ENCODE peak calls at places on chromosomes 11 and 22, in seven cellular contexts. M is GM12891, O is uterus, Y is lower leg skin, L is sigmoid colon, T is A549, F is ovary. X is an unnamed sample.

GRCh38 chr11:71988050-71988449 is 10.7 kb upstream of the IL18BP start:
- DNase-seq in M (no peak), O (peak), Y (no peak), L (peak), T (no peak), F (no peak), X (no peak)

GRCh38 chr22:42317691-42318547 is 47.5 kb upstream of the TCF20 start:
- DNase-seq in M (no peak), O (peak), Y (no peak), L (peak), T (no peak), F (no peak), X (peak)

GRCh38 chr22:40721266-40721665 is 42.0 kb downstream of the MCHR1 start:
- DNase-seq in M (no peak), O (no peak), Y (no peak), L (no peak), T (peak), F (no peak), X (no peak)

GRCh38 chr11:40388097-40388818 is 1071.2 kb downstream of the LRRC4C start:
- DNase-seq in M (no peak), O (no peak), Y (no peak), L (no peak), T (no peak), F (no peak), X (no peak)

GRCh38 chr11:10488121-10488580 is 33.1 kb downstream of the AMPD3 start:
- DNase-seq in M (no peak), O (no peak), Y (peak), L (no peak), T (peak), F (peak), X (peak)

GRCh38 chr11:130806746-130807145 is 109.5 kb downstream of the SNX19 start:
- DNase-seq in M (no peak), O (no peak), Y (no peak), L (no peak), T (no peak), F (no peak), X (no peak)

GRCh38 chr22:26642465-26643367 is 14.7 kb upstream of the MIAT start:
- DNase-seq in M (no peak), O (no peak), Y (no peak), L (no peak), T (no peak), F (no peak), X (peak)

GRCh38 chr11:73312806-73313403 is 4.8 kb downstream of the ARHGEF17 start:
- DNase-seq in M (no peak), O (no peak), Y (no peak), L (peak), T (no peak), F (no peak), X (no peak)

GRCh38 chr11:8239056-8239455 is 24.6 kb downstream of the LMO1 start:
- DNase-seq in M (no peak), O (no peak), Y (no peak), L (no peak), T (no peak), F (no peak), X (no peak)

GRCh38 chr22:29482726-29483125 is 2.7 kb downstream of the NEFH start:
- DNase-seq in M (no peak), O (no peak), Y (peak), L (no peak), T (no peak), F (no peak), X (no peak)

GRCh38 chr11:80383655-80384054 is 942.8 kb upstream of the TENM4 start:
- DNase-seq in M (no peak), O (no peak), Y (no peak), L (no peak), T (no peak), F (no peak), X (no peak)

GRCh38 chr22:44256085-44256484 is 56.7 kb downstream of the SHISAL1 start:
- DNase-seq in M (no peak), O (no peak), Y (no peak), L (peak), T (no peak), F (no peak), X (no peak)

GRCh38 chr11:12087075-12087775 is 23.2 kb upstream of the MICAL2 start:
- DNase-seq in M (no peak), O (no peak), Y (peak), L (no peak), T (peak), F (no peak), X (no peak)

GRCh38 chr22:21587803-21588611 is 20.5 kb downstream of the UBE2L3 start:
- DNase-seq in M (peak), O (no peak), Y (no peak), L (no peak), T (no peak), F (no peak), X (no peak)

GRCh38 chr11:122399375-122399774 is 256.1 kb upstream of the UBASH3B start:
- DNase-seq in M (no peak), O (no peak), Y (no peak), L (no peak), T (no peak), F (no peak), X (no peak)

GRCh38 chr11:12474871-12475270 is 97.5 kb downstream of the PARVA start:
- DNase-seq in M (no peak), O (no peak), Y (no peak), L (no peak), T (no peak), F (no peak), X (peak)

GRCh38 chr11:71999360-71999759 is 651 bp downstream of the IL18BP start:
- DNase-seq in M (no peak), O (peak), Y (no peak), L (peak), T (no peak), F (peak), X (no peak)

GRCh38 chr11:17921620-17922473 is 91.0 kb downstream of the SERGEF start:
- DNase-seq in M (no peak), O (no peak), Y (no peak), L (no peak), T (no peak), F (no peak), X (no peak)

GRCh38 chr22:27795053-27795452 is 6.5 kb downstream of the MN1 start:
- DNase-seq in M (no peak), O (no peak), Y (no peak), L (no peak), T (no peak), F (peak), X (no peak)

GRCh38 chr11:44113018-44113417 is 17.5 kb downstream of the EXT2 start:
- DNase-seq in M (no peak), O (no peak), Y (no peak), L (no peak), T (no peak), F (no peak), X (no peak)

GRCh38 chr11:83736689-83737088 is 450.5 kb upstream of the CCDC90B start:
- DNase-seq in M (no peak), O (no peak), Y (no peak), L (no peak), T (no peak), F (no peak), X (no peak)

GRCh38 chr11:111378773-111379499 is at the start of gene POU2AF1:
- DNase-seq in M (peak), O (no peak), Y (no peak), L (no peak), T (no peak), F (no peak), X (no peak)

GRCh38 chr22:29080061-29080975 is 7.5 kb downstream of the KREMEN1 start:
- DNase-seq in M (no peak), O (no peak), Y (no peak), L (no peak), T (no peak), F (no peak), X (no peak)

GRCh38 chr22:17121235-17122195 is at the start of gene TMEM121B:
- DNase-seq in M (peak), O (peak), Y (peak), L (peak), T (peak), F (peak), X (peak)

GRCh38 chr11:6523253-6523652 is 26.2 kb downstream of the DNHD1 start:
- DNase-seq in M (no peak), O (no peak), Y (no peak), L (no peak), T (peak), F (no peak), X (no peak)

GRCh38 chr11:9250139-9250582 is 15.0 kb downstream of the DENND5A start:
- DNase-seq in M (peak), O (no peak), Y (no peak), L (no peak), T (no peak), F (no peak), X (no peak)

GRCh38 chr11:122398167-122398566 is 257.4 kb upstream of the UBASH3B start:
- DNase-seq in M (no peak), O (no peak), Y (no peak), L (no peak), T (no peak), F (no peak), X (no peak)

DNA sequence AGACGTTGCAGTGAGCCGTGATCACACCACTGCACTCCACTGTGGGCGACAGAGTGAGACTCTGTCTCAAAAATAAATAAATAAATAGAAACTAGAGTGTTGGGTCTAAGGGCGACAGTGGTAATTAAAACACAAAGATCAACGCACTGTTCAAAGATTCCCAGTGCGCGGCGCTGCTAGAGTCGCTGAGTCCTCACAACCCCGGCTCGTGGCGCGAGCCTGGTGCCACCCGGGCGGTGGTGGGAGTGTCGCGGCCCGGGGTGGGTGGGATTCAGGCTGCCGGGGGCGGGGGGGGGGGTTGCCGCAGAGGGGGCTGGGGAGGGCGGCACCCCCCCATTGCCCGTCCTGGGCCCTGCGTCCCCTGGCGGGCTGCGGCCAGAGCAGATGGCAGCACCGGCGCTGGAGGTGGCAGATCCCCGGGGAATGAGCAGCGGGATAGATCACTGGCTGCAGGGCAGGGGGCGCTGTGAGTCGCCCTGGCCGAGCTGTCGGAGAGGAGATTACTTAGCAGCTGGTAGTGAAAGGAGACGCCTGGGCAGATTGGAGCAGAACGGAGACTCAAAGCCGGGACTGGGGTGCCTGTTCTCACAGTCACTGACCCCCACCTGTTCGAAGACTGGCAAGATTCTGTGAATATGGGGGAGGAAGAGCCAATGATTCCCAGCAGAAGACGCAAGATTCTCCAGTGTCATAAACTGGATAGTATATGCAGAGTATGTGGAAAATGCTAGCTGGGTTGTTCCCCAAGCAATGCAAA is 30.2 kb upstream of the APOBEC3A start:
- DNase-seq in M (peak), O (peak), Y (peak), L (peak), T (peak), F (peak), X (peak)
- TF ChIP-seq POLR2A in M (no peak), O (no peak), Y (no peak), L (no peak), T (no peak), F (no peak), X (no peak)

GRCh38 chr11:66720223-66720898 is 8.7 kb downstream of the SPTBN2 start:
- DNase-seq in M (no peak), O (no peak), Y (no peak), L (no peak), T (peak), F (no peak), X (no peak)
- TF ChIP-seq POLR2A in M (no peak), O (no peak), Y (no peak), L (no peak), T (no peak), F (no peak), X (no peak)

DNA sequence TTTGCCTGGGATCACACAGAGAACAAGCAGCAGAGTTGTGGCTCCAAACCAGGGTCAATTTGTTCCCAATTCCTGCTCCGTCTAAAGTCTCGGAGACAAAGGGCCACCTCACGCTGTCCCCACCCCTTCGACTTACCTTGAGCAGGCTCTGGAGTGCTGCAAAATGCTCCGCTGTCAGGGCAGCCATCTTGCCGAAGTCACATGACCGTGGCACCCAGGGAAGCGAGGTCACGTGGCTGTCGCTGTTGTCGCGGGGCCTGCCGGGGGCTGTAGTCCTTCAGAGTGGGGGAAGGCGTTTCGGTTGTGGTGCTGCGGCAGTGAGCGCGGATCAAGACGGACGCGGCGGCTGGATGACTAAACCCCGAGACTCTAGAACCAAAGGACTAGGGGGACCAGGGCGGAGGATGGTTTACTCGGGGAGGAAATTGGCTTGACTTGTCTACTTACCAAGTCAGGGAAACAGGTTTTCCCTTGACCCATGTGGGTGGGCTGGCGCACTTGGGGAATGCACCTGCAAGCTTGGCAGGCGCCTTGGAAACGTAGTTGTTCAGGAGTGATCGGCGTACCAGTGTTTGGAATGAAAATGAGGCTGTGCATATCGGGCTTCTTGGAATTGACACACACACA is at the start of gene COMMD9:
- DNase-seq in M (peak), O (peak), Y (peak), L (peak), T (peak), F (peak), X (peak)
- TF ChIP-seq POLR2A in M (peak), O (peak), Y (no peak), L (no peak), T (peak), F (peak), X (peak)

GRCh38 chr11:117319214-117319840 is 3.3 kb upstream of the BACE1 start:
- DNase-seq in M (no peak), O (no peak), Y (no peak), L (peak), T (no peak), F (no peak), X (no peak)
- TF ChIP-seq POLR2A in M (no peak), O (no peak), Y (no peak), L (no peak), T (no peak), F (no peak), X (no peak)

GRCh38 chr22:45937960-45938359 is 39.0 kb downstream of the WNT7B start:
- DNase-seq in M (no peak), O (no peak), Y (no peak), L (no peak), T (no peak), F (no peak), X (no peak)

GRCh38 chr22:45945621-45946020 is 31.3 kb downstream of the WNT7B start:
- DNase-seq in M (no peak), O (no peak), Y (no peak), L (no peak), T (no peak), F (no peak), X (peak)

GRCh38 chr22:45938913-45939312 is 38.0 kb downstream of the WNT7B start:
- DNase-seq in M (no peak), O (no peak), Y (no peak), L (no peak), T (no peak), F (no peak), X (no peak)

GRCh38 chr22:45942787-45943493 is 34.0 kb downstream of the WNT7B start:
- DNase-seq in M (no peak), O (no peak), Y (no peak), L (no peak), T (no peak), F (no peak), X (peak)

GRCh38 chr22:45942344-45942743 is 34.6 kb downstream of the WNT7B start:
- DNase-seq in M (no peak), O (no peak), Y (no peak), L (no peak), T (no peak), F (no peak), X (no peak)
- TF ChIP-seq POLR2A in M (no peak), O (no peak), Y (no peak), L (no peak), T (no peak), F (no peak), X (no peak)

GRCh38 chr22:49962012-49962750 is 1.6 kb downstream of the PIM3 start:
- DNase-seq in M (peak), O (peak), Y (peak), L (peak), T (peak), F (peak), X (peak)
- TF ChIP-seq POLR2A in M (no peak), O (peak), Y (no peak), L (no peak), T (no peak), F (no peak), X (no peak)

GRCh38 chr11:69674886-69675714 is at the start of gene LTO1:
- DNase-seq in M (peak), O (peak), Y (peak), L (peak), T (peak), F (peak), X (peak)
- TF ChIP-seq POLR2A in M (peak), O (peak), Y (no peak), L (peak), T (peak), F (peak), X (peak)